ENCODE peak calls at places on chromosomes 1 and 21, in nine cellular contexts. One of them, this sample, is unnamed.

GRCh38 chr1:33080373-33080772 is 580 bp upstream of the AZIN2 start:
- DNase-seq in right lobe of liver: no peak
- DNase-seq in RWPE1: no peak
- DNase-seq in A549: no peak
- DNase-seq in heart left ventricle: no peak
- DNase-seq in fibroblast of lung: no peak
- DNase-seq in neural progenitor cell: no peak
- DNase-seq in CD8-positive, alpha-beta T cell: no peak
- DNase-seq in esophagus muscularis mucosa: no peak
- DNase-seq in this sample: no peak

GRCh38 chr1:160090760-160091159 is 7.7 kb downstream of the IGSF8 start:
- DNase-seq in neural progenitor cell: no peak
- DNase-seq in fibroblast of lung: no peak
- DNase-seq in A549: no peak
- DNase-seq in heart left ventricle: no peak
- DNase-seq in RWPE1: no peak
- DNase-seq in esophagus muscularis mucosa: no peak
- DNase-seq in right lobe of liver: no peak
- DNase-seq in CD8-positive, alpha-beta T cell: no peak
- DNase-seq in this sample: peak; percentile 38

GRCh38 chr1:27862004-27862403 is 10.3 kb upstream of the THEMIS2 start:
- DNase-seq in heart left ventricle: no peak
- DNase-seq in right lobe of liver: no peak
- DNase-seq in fibroblast of lung: no peak
- DNase-seq in A549: no peak
- DNase-seq in RWPE1: no peak
- DNase-seq in neural progenitor cell: no peak
- DNase-seq in CD8-positive, alpha-beta T cell: no peak
- DNase-seq in esophagus muscularis mucosa: no peak
- DNase-seq in this sample: no peak

GRCh38 chr1:171366099-171366498 is 52.1 kb downstream of the FMO4 start:
- DNase-seq in heart left ventricle: no peak
- DNase-seq in A549: no peak
- DNase-seq in CD8-positive, alpha-beta T cell: no peak
- DNase-seq in right lobe of liver: no peak
- DNase-seq in neural progenitor cell: no peak
- DNase-seq in fibroblast of lung: peak; percentile 88
- DNase-seq in RWPE1: no peak
- DNase-seq in esophagus muscularis mucosa: no peak
- DNase-seq in this sample: no peak

GRCh38 chr21:25717491-25718139 is 17.1 kb downstream of the ATP5PF start:
- DNase-seq in RWPE1: no peak
- DNase-seq in CD8-positive, alpha-beta T cell: no peak
- DNase-seq in neural progenitor cell: no peak
- DNase-seq in fibroblast of lung: peak; percentile 55
- DNase-seq in esophagus muscularis mucosa: no peak
- DNase-seq in heart left ventricle: no peak
- DNase-seq in right lobe of liver: no peak
- DNase-seq in A549: peak; percentile 1
- DNase-seq in this sample: no peak

GRCh38 chr1:84344286-84344685 is 42.8 kb downstream of the SAMD13 start:
- DNase-seq in fibroblast of lung: peak; percentile 17
- DNase-seq in heart left ventricle: no peak
- DNase-seq in right lobe of liver: no peak
- DNase-seq in esophagus muscularis mucosa: no peak
- DNase-seq in A549: no peak
- DNase-seq in neural progenitor cell: no peak
- DNase-seq in CD8-positive, alpha-beta T cell: no peak
- DNase-seq in RWPE1: no peak
- DNase-seq in this sample: no peak

GRCh38 chr21:39263372-39263771 is 50.1 kb downstream of the BRWD1 start:
- DNase-seq in fibroblast of lung: peak; percentile 81
- DNase-seq in right lobe of liver: no peak
- DNase-seq in heart left ventricle: no peak
- DNase-seq in neural progenitor cell: no peak
- DNase-seq in RWPE1: peak; percentile 28
- DNase-seq in esophagus muscularis mucosa: no peak
- DNase-seq in A549: no peak
- DNase-seq in CD8-positive, alpha-beta T cell: no peak
- DNase-seq in this sample: no peak

GRCh38 chr1:65075123-65075976 is 72.7 kb upstream of the AK4 start:
- DNase-seq in A549: peak; percentile 66
- DNase-seq in CD8-positive, alpha-beta T cell: peak; percentile 70
- DNase-seq in RWPE1: peak; percentile 38
- DNase-seq in neural progenitor cell: peak; percentile 70
- DNase-seq in fibroblast of lung: peak; percentile 76
- DNase-seq in right lobe of liver: peak; percentile 21
- DNase-seq in heart left ventricle: no peak
- DNase-seq in esophagus muscularis mucosa: no peak
- DNase-seq in this sample: no peak

GRCh38 chr1:248243204-248243603 is 12.0 kb downstream of the OR2M4 start:
- DNase-seq in heart left ventricle: no peak
- DNase-seq in A549: peak; percentile 31
- DNase-seq in right lobe of liver: no peak
- DNase-seq in CD8-positive, alpha-beta T cell: peak; percentile 11
- DNase-seq in fibroblast of lung: peak; percentile 15
- DNase-seq in esophagus muscularis mucosa: no peak
- DNase-seq in neural progenitor cell: peak; percentile 15
- DNase-seq in RWPE1: peak; percentile 21
- DNase-seq in this sample: peak; percentile 66
- TF ChIP-seq CTCF in heart left ventricle: no peak
- TF ChIP-seq CTCF in A549: no peak
- TF ChIP-seq CTCF in right lobe of liver: peak; percentile 35
- TF ChIP-seq CTCF in CD8-positive, alpha-beta T cell: peak; percentile 72
- TF ChIP-seq CTCF in fibroblast of lung: peak; percentile 52
- TF ChIP-seq CTCF in esophagus muscularis mucosa: peak; percentile 47
- TF ChIP-seq CTCF in neural progenitor cell: peak; percentile 59
- TF ChIP-seq CTCF in RWPE1: peak; percentile 61
- TF ChIP-seq CTCF in this sample: peak; percentile 60

GRCh38 chr21:43343095-43343991 is 83.6 kb downstream of the SIK1 start:
- DNase-seq in esophagus muscularis mucosa: no peak
- DNase-seq in heart left ventricle: no peak
- DNase-seq in A549: peak; percentile 98
- DNase-seq in CD8-positive, alpha-beta T cell: no peak
- DNase-seq in RWPE1: no peak
- DNase-seq in neural progenitor cell: no peak
- DNase-seq in fibroblast of lung: no peak
- DNase-seq in right lobe of liver: peak; percentile 82
- DNase-seq in this sample: peak; percentile 94
- H3K27ac ChIP-seq in esophagus muscularis mucosa: no peak overlapping the region
- H3K27ac ChIP-seq in heart left ventricle: no peak overlapping the region
- H3K27ac ChIP-seq in A549: peak overlapping the region; percentile 100
- H3K27ac ChIP-seq in CD8-positive, alpha-beta T cell: no peak overlapping the region
- H3K27ac ChIP-seq in RWPE1: peak overlapping the region; percentile 79
- H3K27ac ChIP-seq in neural progenitor cell: no peak overlapping the region
- H3K27ac ChIP-seq in fibroblast of lung: no peak overlapping the region
- H3K27ac ChIP-seq in right lobe of liver: no peak overlapping the region
- H3K27ac ChIP-seq in this sample: peak overlapping the region; percentile 80

GRCh38 chr1:163315773-163316374 is 5.9 kb upstream of the NUF2 start:
- DNase-seq in right lobe of liver: no peak
- DNase-seq in A549: peak; percentile 48
- DNase-seq in esophagus muscularis mucosa: no peak
- DNase-seq in heart left ventricle: peak; percentile 30
- DNase-seq in CD8-positive, alpha-beta T cell: peak; percentile 47
- DNase-seq in fibroblast of lung: peak; percentile 74
- DNase-seq in RWPE1: peak; percentile 6
- DNase-seq in neural progenitor cell: peak; percentile 67
- DNase-seq in this sample: no peak
- TF ChIP-seq CTCF in right lobe of liver: peak; percentile 66
- TF ChIP-seq CTCF in A549: peak; percentile 85
- TF ChIP-seq CTCF in esophagus muscularis mucosa: peak; percentile 73
- TF ChIP-seq CTCF in heart left ventricle: peak; percentile 73
- TF ChIP-seq CTCF in CD8-positive, alpha-beta T cell: peak; percentile 73
- TF ChIP-seq CTCF in fibroblast of lung: peak; percentile 52
- TF ChIP-seq CTCF in RWPE1: peak; percentile 74
- TF ChIP-seq CTCF in neural progenitor cell: peak; percentile 89
- TF ChIP-seq CTCF in this sample: peak; percentile 68

DNA sequence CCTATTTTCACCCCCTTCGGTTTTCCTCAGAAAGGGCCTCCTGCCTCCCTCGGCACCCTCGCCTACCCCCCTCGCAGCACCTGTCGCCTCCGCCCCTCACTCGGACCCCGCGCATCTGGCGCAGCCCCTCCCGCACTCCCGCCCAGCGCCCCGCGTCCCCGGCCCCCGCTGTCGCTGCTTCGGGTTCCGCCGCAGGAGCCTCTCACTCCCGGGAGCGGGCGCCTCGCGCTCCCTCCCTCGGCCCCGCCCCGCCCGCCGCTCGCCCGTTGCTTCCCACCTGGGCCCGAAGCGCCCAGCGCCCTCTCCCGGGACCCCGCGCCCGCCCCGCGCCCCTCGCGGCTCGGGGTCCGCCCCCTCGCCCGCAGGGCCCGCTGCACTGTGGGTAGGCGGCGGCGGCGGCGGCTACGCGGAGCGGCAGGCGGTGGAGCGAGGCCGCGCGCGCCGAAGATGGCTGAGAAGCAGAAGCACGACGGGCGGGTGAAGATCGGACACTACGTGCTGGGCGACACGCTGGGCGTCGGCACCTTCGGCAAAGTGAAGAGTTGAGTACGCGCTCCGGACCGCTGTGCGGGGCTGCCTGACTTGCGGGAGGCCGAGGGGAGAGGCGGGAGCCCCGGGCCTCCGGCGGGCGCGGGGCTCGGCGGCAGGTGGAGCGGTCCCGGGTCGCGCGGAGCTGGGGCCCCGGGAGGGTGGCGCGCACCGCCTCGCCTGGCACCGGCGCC is at the start of gene PRKAA2:
- DNase-seq in neural progenitor cell: peak; percentile 88
- DNase-seq in fibroblast of lung: peak; percentile 14
- DNase-seq in A549: peak; percentile 42
- DNase-seq in RWPE1: peak; percentile 13
- DNase-seq in CD8-positive, alpha-beta T cell: no peak
- DNase-seq in heart left ventricle: peak; percentile 61
- DNase-seq in esophagus muscularis mucosa: no peak
- DNase-seq in right lobe of liver: peak; percentile 54
- DNase-seq in this sample: peak; percentile 69
- H3K27ac ChIP-seq in neural progenitor cell: peak within 1 kb of the TSS; percentile 55
- H3K27ac ChIP-seq in fibroblast of lung: peak within 1 kb of the TSS; percentile 54
- H3K27ac ChIP-seq in A549: peak within 1 kb of the TSS; percentile 85
- H3K27ac ChIP-seq in RWPE1: no peak within 1 kb of the TSS
- H3K27ac ChIP-seq in CD8-positive, alpha-beta T cell: no peak within 1 kb of the TSS
- H3K27ac ChIP-seq in heart left ventricle: peak within 1 kb of the TSS; percentile 83
- H3K27ac ChIP-seq in esophagus muscularis mucosa: peak within 1 kb of the TSS; percentile 89
- H3K27ac ChIP-seq in right lobe of liver: peak within 1 kb of the TSS; percentile 4
- H3K27ac ChIP-seq in this sample: peak within 1 kb of the TSS; percentile 42

GRCh38 chr1:110697606-110698005 is 22.9 kb upstream of the KCNA3 start:
- DNase-seq in heart left ventricle: no peak
- DNase-seq in right lobe of liver: no peak
- DNase-seq in esophagus muscularis mucosa: no peak
- DNase-seq in RWPE1: no peak
- DNase-seq in fibroblast of lung: no peak
- DNase-seq in A549: no peak
- DNase-seq in neural progenitor cell: no peak
- DNase-seq in CD8-positive, alpha-beta T cell: no peak
- DNase-seq in this sample: no peak
- TF ChIP-seq CTCF in heart left ventricle: no peak
- TF ChIP-seq CTCF in right lobe of liver: no peak
- TF ChIP-seq CTCF in esophagus muscularis mucosa: no peak
- TF ChIP-seq CTCF in RWPE1: no peak
- TF ChIP-seq CTCF in fibroblast of lung: no peak
- TF ChIP-seq CTCF in A549: no peak
- TF ChIP-seq CTCF in neural progenitor cell: no peak
- TF ChIP-seq CTCF in CD8-positive, alpha-beta T cell: no peak
- TF ChIP-seq CTCF in this sample: no peak

DNA sequence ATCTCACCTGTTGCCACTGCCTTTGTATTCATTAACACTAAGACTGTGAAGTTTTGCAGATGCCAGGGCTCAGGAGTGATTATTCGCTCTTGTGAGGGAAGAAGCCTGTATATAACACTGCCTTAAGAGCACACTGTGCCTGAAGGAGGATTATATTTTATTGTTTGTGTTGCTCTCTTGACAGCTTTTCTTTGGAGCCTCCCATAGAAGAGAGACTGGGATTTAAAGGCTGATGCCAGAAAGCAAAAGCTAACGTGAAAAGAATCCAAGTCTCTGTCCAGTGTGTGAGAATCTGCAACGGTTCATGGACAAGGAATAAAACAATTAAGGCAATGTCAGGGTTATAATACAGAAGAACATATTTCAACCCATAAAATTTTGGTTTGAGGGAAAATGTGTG is 316.8 kb downstream of the NFIA start:
- DNase-seq in neural progenitor cell: no peak
- DNase-seq in right lobe of liver: no peak
- DNase-seq in heart left ventricle: no peak
- DNase-seq in A549: no peak
- DNase-seq in CD8-positive, alpha-beta T cell: no peak
- DNase-seq in RWPE1: no peak
- DNase-seq in esophagus muscularis mucosa: no peak
- DNase-seq in fibroblast of lung: no peak
- DNase-seq in this sample: no peak
- H3K27ac ChIP-seq in neural progenitor cell: no peak overlapping the region
- H3K27ac ChIP-seq in right lobe of liver: no peak overlapping the region
- H3K27ac ChIP-seq in heart left ventricle: no peak overlapping the region
- H3K27ac ChIP-seq in A549: no peak overlapping the region
- H3K27ac ChIP-seq in CD8-positive, alpha-beta T cell: no peak overlapping the region
- H3K27ac ChIP-seq in RWPE1: no peak overlapping the region
- H3K27ac ChIP-seq in esophagus muscularis mucosa: peak overlapping the region; percentile 58
- H3K27ac ChIP-seq in fibroblast of lung: no peak overlapping the region
- H3K27ac ChIP-seq in this sample: no peak overlapping the region

DNA sequence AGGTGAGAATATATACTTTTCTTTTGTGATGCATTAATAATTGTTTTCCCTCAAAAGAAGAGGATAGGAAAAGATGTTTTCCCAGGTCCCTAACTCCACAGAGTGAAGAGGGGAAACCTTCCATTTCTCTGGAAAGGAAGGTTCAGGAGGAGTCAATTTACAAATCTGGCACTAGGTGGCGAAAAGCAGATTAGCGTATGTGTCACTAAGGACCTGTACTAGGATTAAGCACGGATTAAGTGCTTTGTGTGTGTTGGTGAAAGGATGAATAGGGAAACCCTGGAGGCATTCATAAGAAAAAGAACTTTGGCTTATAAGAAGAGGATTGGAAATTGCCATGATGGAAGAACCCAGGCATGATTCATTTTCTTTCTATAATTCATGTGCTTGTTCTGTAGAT is 410.1 kb upstream of the PLXNA2 start:
- DNase-seq in heart left ventricle: no peak
- DNase-seq in esophagus muscularis mucosa: no peak
- DNase-seq in CD8-positive, alpha-beta T cell: no peak
- DNase-seq in A549: peak; percentile 42
- DNase-seq in fibroblast of lung: peak; percentile 11
- DNase-seq in right lobe of liver: no peak
- DNase-seq in neural progenitor cell: peak; percentile 85
- DNase-seq in RWPE1: peak; percentile 8
- DNase-seq in this sample: no peak
- TF ChIP-seq CTCF in heart left ventricle: no peak
- TF ChIP-seq CTCF in esophagus muscularis mucosa: no peak
- TF ChIP-seq CTCF in CD8-positive, alpha-beta T cell: no peak
- TF ChIP-seq CTCF in A549: peak; percentile 53
- TF ChIP-seq CTCF in fibroblast of lung: peak; percentile 40
- TF ChIP-seq CTCF in right lobe of liver: peak; percentile 46
- TF ChIP-seq CTCF in neural progenitor cell: peak; percentile 68
- TF ChIP-seq CTCF in RWPE1: peak; percentile 26
- TF ChIP-seq CTCF in this sample: peak; percentile 23